ENCODE peak calls at places on chromosomes 11 and 22, in eight cellular contexts. U is fibroblast of mammary gland, J is mesenchymal stem cell, O is K562, B is lower leg skin, Z is brain microvascular endothelial cell, P is esophagus squamous epithelium, C is kidney epithelial cell. T is an unnamed sample.

GRCh38 chr11:64222651-64223000 is 3.4 kb downstream of the TRPT1 start:
- DNase-seq in J (no peak), P (no peak), B (no peak), Z (no peak), U (no peak), C (no peak), O (no peak), T (no peak)

GRCh38 chr11:101369835-101370234 is 214.0 kb downstream of the TRPC6 start:
- DNase-seq in P (no peak), U (no peak), C (no peak), Z (no peak), O (no peak), J (no peak), B (no peak), T (no peak)

GRCh38 chr11:128548655-128549255 is 38.6 kb downstream of the ETS1 start:
- DNase-seq in P (no peak), Z (no peak), J (peak), O (no peak), C (no peak), U (peak), B (peak), T (no peak)

GRCh38 chr11:95134491-95134890 is 44.8 kb downstream of the ENDOD1 start:
- DNase-seq in O (no peak), P (no peak), B (no peak), U (peak), J (peak), Z (peak), C (no peak), T (peak)

GRCh38 chr11:113728814-113729213 is 22.7 kb upstream of the TMPRSS5 start:
- DNase-seq in O (no peak), C (no peak), U (no peak), J (no peak), P (no peak), Z (no peak), B (no peak), T (no peak)

GRCh38 chr11:78414321-78415051 is 3.1 kb downstream of the GAB2 start:
- DNase-seq in O (no peak), U (peak), B (no peak), P (no peak), C (no peak), Z (no peak), J (peak), T (peak)

GRCh38 chr11:134535029-134536025 is 123.3 kb upstream of the B3GAT1 start:
- DNase-seq in J (no peak), O (no peak), C (no peak), B (peak), Z (no peak), P (no peak), U (no peak), T (no peak)

GRCh38 chr11:12787847-12788246 is 113.6 kb downstream of the TEAD1 start:
- DNase-seq in C (peak), B (no peak), J (peak), O (no peak), P (no peak), Z (peak), U (peak), T (peak)

GRCh38 chr11:102345923-102346322 is 1.1 kb upstream of the BIRC2 start:
- DNase-seq in O (no peak), U (peak), C (peak), P (no peak), J (peak), B (no peak), Z (peak), T (peak)

GRCh38 chr11:18791175-18792065 is at the start of gene PTPN5:
- DNase-seq in C (no peak), U (no peak), J (no peak), Z (no peak), B (no peak), P (no peak), O (no peak), T (no peak)

GRCh38 chr11:32940865-32941264 is 48.3 kb downstream of the QSER1 start:
- DNase-seq in Z (no peak), C (no peak), J (no peak), U (no peak), O (no peak), B (no peak), P (no peak), T (no peak)

GRCh38 chr11:12377106-12377823 is at the start of gene PARVA:
- DNase-seq in J (peak), O (no peak), U (peak), P (no peak), Z (peak), B (peak), C (no peak), T (peak)

GRCh38 chr22:37330200-37331033 is 48.1 kb downstream of the CYTH4 start:
- DNase-seq in Z (peak), C (peak), P (no peak), U (peak), O (peak), J (peak), B (no peak), T (peak)

GRCh38 chr11:17845431-17845881 is 110.9 kb downstream of the KCNC1 start:
- DNase-seq in O (no peak), Z (peak), B (no peak), J (peak), P (no peak), U (peak), C (no peak), T (peak)

GRCh38 chr22:20173720-20174119 is 22.9 kb upstream of the CCDC188 start:
- DNase-seq in B (no peak), J (no peak), U (no peak), P (no peak), O (no peak), Z (no peak), C (no peak), T (no peak)

GRCh38 chr11:2577071-2578005 is 122.5 kb downstream of the KCNQ1OT1 start:
- DNase-seq in U (no peak), Z (no peak), B (peak), O (no peak), P (no peak), J (no peak), C (no peak), T (no peak)

GRCh38 chr22:48104786-48105185 is 1342.3 kb downstream of the TBC1D22A start:
- DNase-seq in Z (no peak), C (no peak), U (no peak), O (no peak), P (no peak), J (no peak), B (peak), T (no peak)

GRCh38 chr11:72574534-72575460 is 99.4 kb downstream of the PDE2A start:
- DNase-seq in P (no peak), J (no peak), Z (no peak), U (no peak), O (no peak), B (peak), C (no peak), T (no peak)

GRCh38 chr11:27075192-27075591 is 34.6 kb downstream of the BBOX1 start:
- DNase-seq in B (no peak), Z (peak), J (peak), U (peak), P (no peak), O (no peak), C (no peak), T (peak)

GRCh38 chr11:120197254-120197891 is 13.5 kb upstream of the OAF start:
- DNase-seq in B (no peak), P (no peak), J (no peak), C (no peak), O (no peak), U (no peak), Z (no peak), T (no peak)

GRCh38 chr11:10973416-10973815 is 115.6 kb upstream of the ZBED5 start:
- DNase-seq in U (no peak), P (no peak), J (no peak), B (no peak), O (no peak), C (no peak), Z (no peak), T (no peak)

GRCh38 chr11:130403301-130403804 is 25.1 kb downstream of the ADAMTS8 start:
- DNase-seq in Z (peak), U (peak), C (peak), P (no peak), B (no peak), J (peak), O (no peak), T (peak)

GRCh38 chr11:40149721-40150120 is 1309.7 kb downstream of the LRRC4C start:
- DNase-seq in P (no peak), B (no peak), C (no peak), J (peak), Z (no peak), O (no peak), U (no peak), T (peak)

GRCh38 chr11:27910186-27910941 is 197.6 kb downstream of the KIF18A start:
- DNase-seq in P (no peak), C (no peak), J (peak), U (peak), O (no peak), Z (peak), B (no peak), T (peak)

GRCh38 chr11:2592559-2593392 is 107.0 kb downstream of the KCNQ1OT1 start:
- DNase-seq in B (no peak), Z (no peak), O (no peak), P (no peak), J (no peak), C (no peak), U (no peak), T (no peak)

GRCh38 chr11:105935791-105936190 is 86.2 kb downstream of the MSANTD4 start:
- DNase-seq in B (no peak), U (peak), O (no peak), C (peak), P (no peak), Z (no peak), J (peak), T (peak)

GRCh38 chr22:35313311-35314121 is 13.8 kb downstream of the TOM1 start:
- DNase-seq in B (peak), U (peak), P (no peak), O (no peak), C (peak), J (peak), Z (peak), T (peak)

GRCh38 chr22:25396615-25397200 is 167.8 kb upstream of the GRK3 start:
- DNase-seq in O (no peak), P (no peak), J (no peak), C (no peak), U (no peak), Z (no peak), B (no peak), T (no peak)

GRCh38 chr22:25395468-25395867 is 169.0 kb upstream of the GRK3 start:
- DNase-seq in J (no peak), U (no peak), B (no peak), C (no peak), P (no peak), Z (no peak), O (no peak), T (no peak)

GRCh38 chr22:25393121-25393805 is 171.2 kb upstream of the GRK3 start:
- DNase-seq in O (no peak), B (no peak), C (no peak), Z (no peak), P (no peak), J (no peak), U (no peak), T (no peak)

GRCh38 chr22:25397616-25398015 is 166.9 kb upstream of the GRK3 start:
- DNase-seq in J (no peak), P (no peak), B (no peak), U (no peak), O (no peak), Z (no peak), C (no peak), T (no peak)

DNA sequence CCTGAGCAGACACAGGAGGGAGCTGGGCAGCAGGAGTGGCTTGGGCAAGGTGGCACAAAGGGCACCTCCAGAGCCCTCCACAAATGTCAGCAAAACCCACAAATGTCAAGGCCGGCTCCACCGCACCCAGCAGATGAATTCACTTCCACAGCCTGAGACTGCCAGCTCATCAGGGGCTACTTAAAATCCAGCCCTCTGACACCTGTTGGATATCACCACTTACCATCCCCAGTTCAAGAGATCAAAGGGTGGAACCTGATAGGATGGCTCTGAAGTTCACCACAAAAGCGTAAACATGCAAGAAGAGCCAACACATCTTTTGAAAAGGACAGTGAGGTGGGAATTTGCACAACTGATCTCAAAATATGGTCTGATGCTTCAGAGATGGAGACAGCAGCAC is 168.6 kb upstream of the GRK3 start:
- DNase-seq in Z (no peak), C (no peak), U (no peak), O (no peak), J (no peak), B (no peak), P (no peak), T (no peak)
- H3K4me3 ChIP-seq in Z (no peak), C (no peak), U (no peak), O (no peak), J (no peak), B (no peak), P (no peak), T (no peak)

GRCh38 chr22:44086759-44087158 is 62.7 kb downstream of the PARVB start:
- DNase-seq in U (no peak), J (no peak), B (no peak), P (no peak), O (no peak), C (no peak), Z (no peak), T (no peak)
- H3K4me3 ChIP-seq in U (no peak), J (no peak), B (no peak), P (no peak), O (no peak), C (no peak), Z (no peak), T (no peak)

DNA sequence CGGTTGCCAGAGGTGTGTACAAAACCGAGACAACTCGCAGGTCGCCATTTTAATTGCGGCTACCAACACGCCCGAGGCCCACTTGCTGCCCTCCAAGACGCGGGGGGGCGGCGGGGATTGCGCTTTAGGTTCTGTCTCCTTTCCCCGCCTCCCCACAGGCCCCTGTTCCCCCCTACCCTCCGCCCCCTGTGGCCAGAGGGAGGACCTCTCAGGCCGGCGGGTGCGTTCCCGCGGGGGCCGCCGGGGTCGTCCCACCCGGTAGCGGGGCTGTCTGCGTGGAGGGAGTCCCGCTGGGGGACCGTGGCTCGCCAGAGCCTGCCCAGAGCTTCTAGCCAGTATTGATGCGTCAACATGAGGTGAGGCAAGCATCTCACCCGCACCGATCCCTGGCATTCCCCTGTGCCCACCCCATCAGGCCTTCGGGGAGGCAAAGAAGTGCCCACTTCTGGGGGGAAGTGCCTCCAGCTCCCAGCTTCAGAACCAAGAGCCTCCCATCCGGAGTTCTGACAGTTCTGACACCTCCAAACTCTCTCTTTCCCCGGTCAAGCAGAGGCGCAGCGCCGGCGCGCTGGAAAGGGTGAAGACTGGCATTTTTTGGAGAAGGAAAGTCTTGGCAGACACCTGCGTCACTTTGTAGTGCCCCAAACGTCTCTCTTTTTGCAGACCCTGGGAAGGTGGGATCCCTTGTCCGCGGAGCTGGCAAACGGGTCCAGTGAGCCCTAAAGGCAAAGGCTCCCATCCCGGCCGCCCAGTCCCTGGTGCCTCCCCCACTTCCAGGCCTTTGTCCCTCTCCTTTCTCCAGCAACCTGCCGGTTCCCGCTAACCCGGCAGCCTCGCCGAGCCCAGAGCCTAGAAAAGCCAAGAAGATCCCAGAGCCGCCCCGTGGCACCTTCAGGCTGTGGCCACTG is 3.1 kb upstream of the PAX6 start:
- DNase-seq in J (no peak), Z (no peak), U (no peak), P (no peak), C (no peak), O (no peak), B (peak), T (no peak)
- H3K4me3 ChIP-seq in J (no peak), Z (no peak), U (no peak), P (no peak), C (no peak), O (no peak), B (no peak), T (no peak)

DNA sequence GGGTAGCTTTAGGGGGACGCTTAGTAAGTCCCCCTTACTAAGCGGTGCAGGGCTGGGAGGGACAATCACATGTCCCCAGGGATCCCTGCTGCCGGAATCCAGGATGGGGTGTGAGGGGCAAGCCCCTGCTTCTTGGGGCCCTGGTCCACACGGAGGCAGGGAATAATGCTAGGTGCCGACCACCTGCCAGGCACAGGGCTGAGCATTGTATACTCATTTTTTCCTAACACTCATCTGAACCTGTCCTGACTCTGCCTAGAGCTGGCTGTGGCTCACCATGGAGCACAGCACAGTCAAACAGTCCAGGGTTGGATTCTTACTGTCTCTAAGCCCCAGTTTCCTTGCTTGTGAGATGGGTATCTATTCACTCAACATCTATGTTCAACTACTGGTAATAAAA is 1.4 kb upstream of the LTBP3 start:
- DNase-seq in J (no peak), B (no peak), U (no peak), C (no peak), P (no peak), Z (no peak), O (no peak), T (no peak)
- H3K4me3 ChIP-seq in J (no peak), B (no peak), U (no peak), C (no peak), P (no peak), Z (no peak), O (no peak), T (no peak)

DNA sequence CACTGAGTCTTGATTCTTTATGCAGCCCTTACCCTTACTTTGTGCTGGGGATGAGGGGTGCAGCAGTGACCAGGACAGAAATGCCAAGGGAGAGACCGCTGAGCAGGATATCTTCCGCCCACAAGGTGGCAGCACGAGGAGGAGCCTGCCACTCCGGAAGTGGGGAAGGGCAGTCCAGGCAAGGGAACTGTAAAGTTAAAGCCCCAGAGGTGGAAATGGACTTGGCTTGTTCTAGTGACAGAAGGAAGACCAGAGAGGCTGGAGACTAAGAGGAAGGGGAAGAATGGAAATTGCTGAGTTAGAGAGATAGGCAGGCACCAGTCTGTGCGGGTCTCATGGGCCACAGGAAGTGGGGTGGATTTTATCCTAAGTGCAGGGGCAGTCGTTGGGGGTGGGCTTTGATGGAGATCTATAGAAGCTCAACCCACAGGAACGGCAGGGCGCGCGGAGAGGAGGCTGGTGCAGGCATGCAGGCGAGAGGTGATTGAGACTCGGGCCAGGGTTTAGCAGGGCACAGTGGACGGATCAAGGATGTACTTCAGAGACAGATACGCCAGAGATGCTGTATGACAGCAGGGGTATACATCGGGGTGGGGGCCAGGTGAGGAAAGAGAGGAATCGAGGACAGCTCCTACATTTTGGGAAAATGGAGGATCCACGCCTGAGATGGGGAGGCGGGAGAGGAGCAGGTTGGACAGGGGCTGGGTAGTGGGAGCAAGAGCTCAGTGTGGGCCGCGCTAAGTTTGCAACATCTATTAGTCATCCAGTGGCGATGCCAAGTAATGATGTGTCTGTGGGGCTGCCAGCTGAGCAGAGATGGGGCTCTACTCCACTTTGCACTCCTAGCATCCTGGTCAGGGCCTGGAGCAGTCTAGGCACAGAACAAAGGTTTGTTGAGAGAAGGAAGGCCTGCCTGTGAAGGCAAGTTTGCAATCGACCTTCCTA is 3.3 kb upstream of the GRK2 start:
- DNase-seq in C (no peak), B (peak), Z (peak), P (no peak), O (peak), U (peak), J (peak), T (peak)
- H3K4me3 ChIP-seq in C (no peak), B (no peak), Z (no peak), P (no peak), O (no peak), U (no peak), J (no peak), T (no peak)

GRCh38 chr22:29152381-29153138 is 53.1 kb upstream of the EMID1 start:
- DNase-seq in O (peak), C (no peak), B (no peak), J (peak), Z (no peak), P (no peak), U (no peak), T (peak)
- H3K4me3 ChIP-seq in O (peak), C (no peak), B (no peak), J (no peak), Z (no peak), P (no peak), U (no peak), T (no peak)

DNA sequence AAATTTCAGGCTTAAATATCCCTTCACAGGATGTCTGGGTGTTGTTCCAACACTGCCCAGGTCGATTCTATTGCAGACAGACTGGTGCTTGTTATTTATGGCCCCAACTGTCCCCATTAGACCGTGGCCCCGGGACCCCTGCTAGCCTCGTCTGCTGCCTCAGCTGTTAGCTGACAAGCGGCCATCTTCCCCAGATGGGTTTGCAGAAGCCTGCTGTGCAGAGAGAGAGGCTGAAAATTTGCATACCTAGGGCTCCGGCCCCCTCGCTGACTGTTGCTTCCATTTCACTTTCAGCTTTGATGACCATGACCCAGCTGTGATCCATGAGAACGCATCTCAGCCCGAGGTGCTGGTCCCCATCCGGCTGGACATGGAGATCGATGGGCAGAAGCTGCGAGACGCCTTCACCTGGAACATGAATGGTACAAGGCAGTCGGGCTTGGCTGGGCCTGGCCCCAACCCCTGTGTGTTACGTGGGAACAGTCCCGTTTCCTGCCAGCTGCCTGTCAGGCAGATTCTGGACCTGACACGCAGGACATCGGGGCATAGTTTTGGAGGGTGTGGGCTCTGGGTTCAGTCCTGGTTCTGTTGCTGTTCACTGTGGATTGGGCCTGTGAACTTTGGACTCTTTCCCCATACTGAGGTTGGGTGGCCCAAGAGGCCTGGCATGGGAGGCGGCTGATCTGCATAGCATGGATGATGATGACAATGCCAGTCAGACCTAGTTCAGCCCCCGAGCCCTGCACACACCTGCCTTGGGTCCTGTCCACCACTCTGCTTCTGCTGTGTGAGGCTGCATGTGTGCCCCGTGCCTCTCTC is 16.4 kb downstream of the SMARCB1 start:
- DNase-seq in P (no peak), C (no peak), J (no peak), Z (no peak), B (no peak), U (no peak), O (no peak), T (no peak)
- H3K4me3 ChIP-seq in P (no peak), C (no peak), J (no peak), Z (no peak), B (no peak), U (no peak), O (no peak), T (no peak)